ENCODE peak calls at places on chromosomes 4 and X, in seven cellular contexts. Q is GM06990; C is H7; S is CD8-positive, alpha-beta memory T cell; Z is spleen; I is cardiac muscle cell; B is thyroid gland. H is an unnamed sample.

GRCh38 chr4:144716778-144717177 is 70.8 kb downstream of the HHIP start:
- DNase-seq in Q (no peak), C (no peak), S (no peak), Z (no peak), I (no peak), B (no peak), H (no peak)

GRCh38 chr4:38101563-38101962 is 141.4 kb downstream of the PTTG2 start:
- DNase-seq in Q (no peak), C (no peak), S (no peak), Z (no peak), I (peak; percentile 30), B (no peak), H (no peak)

GRCh38 chrX:19791562-19791961 is 95.8 kb downstream of the SH3KBP1 start:
- DNase-seq in Q (peak; percentile 33), C (no peak), S (no peak), Z (no peak), I (peak; percentile 65), B (no peak), H (no peak)

GRCh38 chr4:173500841-173501591 is 29.0 kb downstream of the HAND2 start:
- DNase-seq in Q (no peak), C (peak; percentile 70), S (no peak), Z (no peak), I (no peak), B (no peak), H (no peak)

GRCh38 chrX:31606796-31607195 is 535.0 kb upstream of the FTHL17 start:
- DNase-seq in Q (no peak), C (no peak), S (no peak), Z (no peak), I (no peak), B (no peak), H (no peak)

GRCh38 chrX:108177321-108177990 is 85.9 kb downstream of the ATG4A start:
- DNase-seq in Q (no peak), C (peak; percentile 46), S (no peak), Z (no peak), I (no peak), B (no peak), H (no peak)

GRCh38 chr4:22741744-22742143 is 49.0 kb downstream of the GBA3 start:
- DNase-seq in Q (no peak), C (no peak), S (no peak), Z (no peak), I (no peak), B (no peak), H (no peak)

GRCh38 chr4:134001057-134001456 is 200.5 kb downstream of the PABPC4L start:
- DNase-seq in Q (no peak), C (no peak), S (no peak), Z (no peak), I (no peak), B (no peak), H (no peak)

GRCh38 chr4:99651370-99651769 is 6.3 kb downstream of the C4orf54 start:
- DNase-seq in Q (no peak), C (no peak), S (no peak), Z (no peak), I (no peak), B (no peak), H (no peak)

GRCh38 chr4:153222162-153222789 is 18.0 kb downstream of the TRIM2 start:
- DNase-seq in Q (peak; percentile 43), C (peak; percentile 82), S (peak; percentile 48), Z (no peak), I (peak; percentile 80), B (peak; percentile 61), H (no peak)

GRCh38 chr4:1505511-1506451 is 99.5 kb upstream of the NKX1-1 start:
- DNase-seq in Q (no peak), C (peak; percentile 56), S (peak; percentile 35), Z (peak; percentile 44), I (no peak), B (no peak), H (no peak)

GRCh38 chr4:150145950-150146340 is 67.7 kb downstream of the DCLK2 start:
- DNase-seq in Q (no peak), C (no peak), S (no peak), Z (no peak), I (no peak), B (no peak), H (no peak)

GRCh38 chr4:174198396-174199179 is 84.9 kb downstream of the FBXO8 start:
- DNase-seq in Q (no peak), C (no peak), S (no peak), Z (no peak), I (peak; percentile 84), B (no peak), H (no peak)

GRCh38 chr4:137065306-137065705 is 467.0 kb downstream of the PCDH18 start:
- DNase-seq in Q (no peak), C (no peak), S (no peak), Z (no peak), I (peak; percentile 45), B (no peak), H (no peak)

GRCh38 chrX:74343970-74344622 is 40.1 kb downstream of the ZCCHC13 start:
- DNase-seq in Q (peak; percentile 15), C (peak; percentile 82), S (peak; percentile 51), Z (no peak), I (peak; percentile 95), B (peak; percentile 44), H (peak; percentile 62)

GRCh38 chrX:50114113-50114512 is 86.7 kb downstream of the AKAP4 start:
- DNase-seq in Q (no peak), C (no peak), S (no peak), Z (no peak), I (no peak), B (no peak), H (no peak)

GRCh38 chr4:81621490-81621889 is 149.8 kb upstream of the RASGEF1B start:
- DNase-seq in Q (no peak), C (no peak), S (no peak), Z (no peak), I (no peak), B (no peak), H (no peak)

GRCh38 chr4:174553828-174554227 is 31.5 kb upstream of the HPGD start:
- DNase-seq in Q (no peak), C (no peak), S (no peak), Z (no peak), I (peak; percentile 29), B (no peak), H (no peak)

GRCh38 chr4:150591284-150591874 is 9.4 kb downstream of the MAB21L2 start:
- DNase-seq in Q (no peak), C (peak; percentile 20), S (no peak), Z (no peak), I (no peak), B (no peak), H (no peak)

GRCh38 chr4:112951362-112951962 is 98.0 kb upstream of the ANK2 start:
- DNase-seq in Q (no peak), C (peak; percentile 16), S (no peak), Z (no peak), I (peak; percentile 32), B (no peak), H (no peak)

DNA sequence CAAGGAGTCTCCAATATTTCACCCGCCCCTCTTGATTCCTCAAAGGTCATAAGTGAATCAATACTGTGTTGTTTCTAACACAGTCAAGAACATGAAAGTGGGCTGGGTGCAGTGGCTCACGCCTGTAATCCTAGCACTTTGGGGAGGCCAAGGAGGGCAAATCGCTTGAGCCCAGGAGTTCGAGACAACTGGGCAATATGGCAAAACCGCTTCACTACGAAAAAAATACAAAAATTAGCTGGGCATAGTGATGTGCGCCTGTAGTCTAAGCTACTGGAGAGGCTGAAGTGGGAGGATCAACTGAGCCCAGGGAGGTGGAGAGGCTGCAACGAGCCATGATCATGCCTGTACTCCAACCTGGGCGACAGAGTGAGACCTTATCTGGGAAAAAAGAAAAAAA is 3.4 kb downstream of the ACSL1 start:
- DNase-seq in Q (no peak), C (no peak), S (no peak), Z (no peak), I (no peak), B (no peak), H (no peak)
- H3K4me3 ChIP-seq in Q (no peak overlapping the region), C (no peak overlapping the region), S (no peak overlapping the region), Z (peak overlapping the region; percentile 74), I (no peak overlapping the region), B (no peak overlapping the region), H (no peak overlapping the region)

DNA sequence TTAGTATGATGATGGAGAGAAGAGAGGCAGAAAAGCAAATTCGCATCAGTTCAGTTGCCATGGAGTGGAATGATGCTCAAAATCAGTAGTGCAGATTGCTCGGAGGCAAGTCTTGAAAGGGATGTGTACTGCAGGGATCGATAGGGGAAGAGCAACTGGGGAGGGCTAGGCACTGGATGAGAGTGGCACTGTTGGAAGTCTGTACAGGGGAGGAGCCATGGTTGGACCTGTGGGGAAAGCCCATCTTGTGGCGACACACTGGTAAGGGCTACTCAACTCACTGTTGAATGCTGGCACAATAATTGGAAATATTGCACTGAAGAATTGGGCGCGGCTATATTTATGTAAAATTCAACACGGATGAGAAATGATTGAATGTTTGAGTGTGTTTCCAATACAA is 1.2 kb downstream of the RAB9B start:
- DNase-seq in Q (no peak), C (no peak), S (no peak), Z (no peak), I (no peak), B (no peak), H (no peak)
- H3K4me3 ChIP-seq in Q (no peak overlapping the region), C (no peak overlapping the region), S (no peak overlapping the region), Z (no peak overlapping the region), I (no peak overlapping the region), B (no peak overlapping the region), H (no peak overlapping the region)

GRCh38 chr4:98603683-98604573 is 54.5 kb downstream of the TSPAN5 start:
- DNase-seq in Q (no peak), C (no peak), S (no peak), Z (no peak), I (peak; percentile 60), B (no peak), H (no peak)

GRCh38 chr4:98608343-98608742 is 50.1 kb downstream of the TSPAN5 start:
- DNase-seq in Q (no peak), C (no peak), S (no peak), Z (no peak), I (no peak), B (no peak), H (no peak)

GRCh38 chr4:98605216-98605615 is 53.2 kb downstream of the TSPAN5 start:
- DNase-seq in Q (no peak), C (no peak), S (no peak), Z (no peak), I (peak; percentile 27), B (no peak), H (no peak)

GRCh38 chr4:98604723-98605122 is 53.7 kb downstream of the TSPAN5 start:
- DNase-seq in Q (no peak), C (no peak), S (no peak), Z (no peak), I (peak; percentile 44), B (no peak), H (no peak)

GRCh38 chr4:98606879-98607278 is 51.5 kb downstream of the TSPAN5 start:
- DNase-seq in Q (no peak), C (peak; percentile 48), S (no peak), Z (no peak), I (no peak), B (no peak), H (no peak)
- H3K4me3 ChIP-seq in Q (no peak overlapping the region), C (no peak overlapping the region), S (no peak overlapping the region), Z (no peak overlapping the region), I (no peak overlapping the region), B (no peak overlapping the region), H (no peak overlapping the region)

DNA sequence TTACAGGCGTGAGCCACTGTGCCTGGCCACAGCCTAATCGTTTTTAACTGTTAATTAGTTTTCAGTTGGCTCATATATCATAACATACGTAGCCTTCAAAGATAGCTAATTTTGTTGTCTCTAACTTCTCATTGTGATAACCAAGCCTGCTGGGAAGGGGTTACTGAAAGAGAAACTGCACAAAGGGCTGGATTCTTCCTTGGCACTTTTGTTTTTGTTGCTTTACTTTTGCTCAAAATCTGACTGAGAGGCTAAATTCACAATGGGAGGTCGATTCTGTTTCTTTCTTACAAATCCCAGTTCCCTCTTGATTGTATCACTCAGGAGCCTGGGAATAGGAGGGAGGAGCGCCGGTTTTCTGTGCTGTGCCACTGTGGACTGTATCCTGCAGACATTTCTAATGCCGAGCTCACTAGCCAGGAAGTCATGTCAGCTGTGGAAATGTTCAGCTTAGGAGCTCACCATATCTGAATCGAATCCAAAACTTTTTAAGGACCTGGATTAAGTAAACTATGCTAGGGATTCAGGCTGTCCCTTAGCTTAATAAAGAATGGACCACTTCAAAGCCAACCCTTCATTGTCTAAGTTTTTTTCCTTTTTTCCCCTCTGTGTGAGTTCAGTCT is 120.5 kb upstream of the FAT1 start:
- DNase-seq in Q (no peak), C (no peak), S (no peak), Z (no peak), I (peak; percentile 68), B (peak; percentile 37), H (no peak)
- H3K4me3 ChIP-seq in Q (no peak overlapping the region), C (no peak overlapping the region), S (no peak overlapping the region), Z (no peak overlapping the region), I (no peak overlapping the region), B (peak overlapping the region; percentile 6), H (no peak overlapping the region)

H was measured in PC-9.